ENCODE peak calls at places on chromosomes 7 and 10, in seven cellular contexts. Z, B, R, H, F, E and U are unnamed samples.

GRCh38 chr10:130435961-130436360 is 299.8 kb downstream of the GLRX3 start:
- DNase-seq in Z (no peak), B (no peak), R (no peak), H (no peak), F (no peak), E (no peak), U (no peak)

GRCh38 chr10:7260912-7261700 is 149.7 kb downstream of the SFMBT2 start:
- DNase-seq in Z (no peak), B (no peak), R (no peak), H (peak; percentile 31), F (no peak), E (peak; percentile 79), U (peak; percentile 36)

GRCh38 chr10:98268694-98269386 is 846 bp upstream of the LOXL4 start:
- DNase-seq in Z (no peak), B (no peak), R (no peak), H (peak; percentile 20), F (peak; percentile 47), E (no peak), U (no peak)

GRCh38 chr7:37535841-37536240 is 87.2 kb upstream of the ELMO1 start:
- DNase-seq in Z (no peak), B (no peak), R (no peak), H (no peak), F (no peak), E (no peak), U (no peak)

GRCh38 chr7:111765936-111766643 is 203.8 kb upstream of the IMMP2L start:
- DNase-seq in Z (no peak), B (no peak), R (no peak), H (no peak), F (no peak), E (peak; percentile 71), U (no peak)

GRCh38 chr10:130218936-130219335 is 82.7 kb downstream of the GLRX3 start:
- DNase-seq in Z (peak; percentile 64), B (no peak), R (no peak), H (no peak), F (no peak), E (no peak), U (no peak)

GRCh38 chr10:78456649-78457400 is 423.2 kb downstream of the RPS24 start:
- DNase-seq in Z (no peak), B (no peak), R (no peak), H (no peak), F (no peak), E (no peak), U (no peak)

GRCh38 chr10:71243756-71244637 is 31.6 kb downstream of the UNC5B start:
- DNase-seq in Z (no peak), B (peak; percentile 62), R (no peak), H (peak; percentile 53), F (no peak), E (peak; percentile 60), U (peak; percentile 44)

GRCh38 chr10:123535386-123535785 is 130.8 kb upstream of the GPR26 start:
- DNase-seq in Z (peak; percentile 24), B (no peak), R (no peak), H (no peak), F (no peak), E (no peak), U (no peak)

GRCh38 chr7:142746268-142746667 is 3.0 kb upstream of the PRSS1 start:
- DNase-seq in Z (no peak), B (no peak), R (no peak), H (no peak), F (no peak), E (no peak), U (no peak)

GRCh38 chr7:17806631-17807030 is 133.7 kb downstream of the SNX13 start:
- DNase-seq in Z (no peak), B (no peak), R (no peak), H (no peak), F (no peak), E (no peak), U (no peak)

GRCh38 chr7:156857757-156858156 is 35.2 kb downstream of the LMBR1 start:
- DNase-seq in Z (no peak), B (no peak), R (no peak), H (no peak), F (no peak), E (no peak), U (no peak)

GRCh38 chr10:122132331-122132755 is 138.8 kb upstream of the BTBD16 start:
- DNase-seq in Z (no peak), B (no peak), R (no peak), H (no peak), F (peak; percentile 82), E (no peak), U (no peak)

GRCh38 chr10:125538947-125539649 is 143.9 kb downstream of the TEX36 start:
- DNase-seq in Z (no peak), B (peak; percentile 87), R (no peak), H (no peak), F (no peak), E (no peak), U (no peak)

GRCh38 chr10:67812007-67812406 is 26.0 kb downstream of the DNAJC12 start:
- DNase-seq in Z (no peak), B (peak; percentile 51), R (no peak), H (no peak), F (no peak), E (no peak), U (no peak)

GRCh38 chr10:122083478-122084025 is 94.6 kb downstream of the TACC2 start:
- DNase-seq in Z (no peak), B (no peak), R (no peak), H (no peak), F (no peak), E (no peak), U (no peak)

GRCh38 chr10:43308986-43309385 is 42.1 kb upstream of the RASGEF1A start:
- DNase-seq in Z (no peak), B (no peak), R (no peak), H (peak; percentile 65), F (no peak), E (peak; percentile 8), U (no peak)

GRCh38 chr7:47314728-47315601 is 266.9 kb downstream of the TNS3 start:
- DNase-seq in Z (peak; percentile 78), B (peak; percentile 17), R (no peak), H (peak; percentile 59), F (peak; percentile 30), E (peak; percentile 84), U (no peak)

GRCh38 chr7:157432541-157432956 is 95.7 kb downstream of the DNAJB6 start:
- DNase-seq in Z (no peak), B (peak; percentile 69), R (no peak), H (peak; percentile 78), F (peak; percentile 95), E (peak; percentile 60), U (peak; percentile 99)

GRCh38 chr10:28179490-28180099 is 123.3 kb downstream of the MPP7 start:
- DNase-seq in Z (no peak), B (peak; percentile 38), R (no peak), H (peak; percentile 71), F (peak; percentile 69), E (peak; percentile 80), U (peak; percentile 55)

GRCh38 chr7:30750574-30751256 is 1.2 kb upstream of the INMT start:
- DNase-seq in Z (peak; percentile 92), B (peak; percentile 70), R (peak; percentile 70), H (peak; percentile 94), F (no peak), E (peak; percentile 99), U (no peak)

GRCh38 chr10:100349672-100350071 is 2.6 kb downstream of the SCD start:
- DNase-seq in Z (no peak), B (no peak), R (no peak), H (no peak), F (no peak), E (no peak), U (no peak)

GRCh38 chr10:100348389-100348927 is 1.4 kb downstream of the SCD start:
- DNase-seq in Z (no peak), B (no peak), R (no peak), H (no peak), F (no peak), E (no peak), U (no peak)

GRCh38 chr10:100353770-100354485 is 6.9 kb downstream of the SCD start:
- DNase-seq in Z (no peak), B (no peak), R (no peak), H (no peak), F (no peak), E (no peak), U (no peak)

GRCh38 chr10:100349087-100349486 is 2.1 kb downstream of the SCD start:
- DNase-seq in Z (no peak), B (no peak), R (no peak), H (no peak), F (no peak), E (no peak), U (no peak)

DNA sequence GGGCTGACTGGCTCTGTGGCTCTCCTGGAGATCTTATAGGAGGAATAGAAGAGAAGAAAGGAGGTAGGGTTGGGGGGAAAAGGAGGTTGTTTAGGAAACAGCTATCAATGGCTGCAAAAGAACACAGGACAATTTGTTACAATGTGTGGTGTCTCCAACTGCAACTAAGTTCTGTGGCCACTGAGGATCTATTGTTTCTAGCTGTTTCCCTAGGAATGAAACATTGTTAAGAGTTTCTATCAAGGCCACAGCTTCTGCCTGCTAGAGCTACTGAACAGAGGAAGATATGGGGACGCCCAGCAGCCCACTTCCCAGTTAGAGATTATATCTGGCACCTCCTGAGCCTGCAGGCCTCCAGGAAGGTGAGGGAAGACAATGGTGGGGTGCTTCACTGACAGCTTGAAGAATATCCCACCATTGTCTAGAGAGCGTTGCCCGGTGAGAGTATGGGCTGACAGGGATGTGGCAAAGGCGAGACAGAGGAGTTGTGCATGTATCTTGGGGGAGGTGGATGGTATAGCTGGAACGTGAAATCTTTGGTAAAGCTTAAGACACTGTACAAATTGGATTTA is 4.0 kb downstream of the SCD start:
- DNase-seq in Z (no peak), B (no peak), R (no peak), H (no peak), F (peak; percentile 57), E (no peak), U (no peak)
- H3K4me3 ChIP-seq in Z (no peak overlapping the region), B (no peak overlapping the region), R (no peak overlapping the region), H (peak overlapping the region; percentile 94), F (no peak overlapping the region), E (peak overlapping the region; percentile 70), U (peak overlapping the region; percentile 94)

GRCh38 chr10:100713859-100714565 is 31.4 kb upstream of the PAX2 start:
- DNase-seq in Z (no peak), B (no peak), R (no peak), H (no peak), F (peak; percentile 46), E (no peak), U (no peak)
- H3K4me3 ChIP-seq in Z (peak overlapping the region; percentile 40), B (no peak overlapping the region), R (no peak overlapping the region), H (no peak overlapping the region), F (peak overlapping the region; percentile 19), E (no peak overlapping the region), U (no peak overlapping the region)

DNA sequence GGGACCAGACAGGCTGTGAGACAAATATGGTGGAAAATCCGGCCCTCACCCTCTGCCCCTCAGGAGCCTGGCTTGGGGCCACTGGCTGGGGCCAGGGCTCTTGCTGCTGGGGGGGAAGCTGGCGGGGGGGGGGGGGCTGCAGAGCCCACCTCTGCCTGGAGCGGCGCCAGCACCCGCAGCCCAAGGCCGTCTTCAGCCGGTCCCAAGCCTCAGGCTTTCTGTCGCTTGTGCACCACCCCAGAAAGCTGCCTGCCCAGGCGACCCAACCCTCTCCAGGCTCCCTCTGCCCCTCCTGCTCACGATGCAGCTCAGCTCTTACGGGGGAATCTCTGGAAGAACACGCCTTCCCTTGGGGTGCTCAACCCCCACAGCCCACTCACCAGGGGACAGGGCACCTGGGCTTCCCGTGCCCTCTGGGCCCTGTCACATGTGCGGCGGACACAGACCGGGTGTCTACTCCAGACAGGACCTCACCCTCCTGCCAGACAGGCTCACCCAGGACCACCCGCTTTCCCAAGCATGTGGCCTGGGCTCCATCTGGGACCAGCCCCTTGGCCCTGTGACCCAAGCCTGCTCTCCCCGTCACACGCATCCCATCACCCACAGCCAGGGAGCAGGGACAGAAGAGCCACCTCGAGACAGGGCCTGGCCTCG is 43.9 kb downstream of the DPYSL4 start:
- DNase-seq in Z (no peak), B (no peak), R (no peak), H (no peak), F (no peak), E (no peak), U (no peak)
- H3K4me3 ChIP-seq in Z (peak overlapping the region; percentile 57), B (peak overlapping the region; percentile 27), R (no peak overlapping the region), H (no peak overlapping the region), F (no peak overlapping the region), E (no peak overlapping the region), U (no peak overlapping the region)

GRCh38 chr10:100826983-100827818 is 81.8 kb downstream of the PAX2 start:
- DNase-seq in Z (no peak), B (peak; percentile 38), R (no peak), H (no peak), F (peak; percentile 44), E (no peak), U (peak; percentile 67)
- H3K4me3 ChIP-seq in Z (peak overlapping the region; percentile 75), B (peak overlapping the region; percentile 42), R (no peak overlapping the region), H (no peak overlapping the region), F (no peak overlapping the region), E (no peak overlapping the region), U (no peak overlapping the region)